ENCODE peak calls at places on chromosomes 11 and 22, in four cellular contexts. B is transverse colon, W is NT2/D1, X is posterior vena cava. M is an unnamed sample.

GRCh38 chr22:24737582-24737981 is 36.9 kb downstream of the PIWIL3 start:
- DNase-seq in X (no peak), B (no peak), W (no peak), M (no peak)

GRCh38 chr11:127050141-127050632 is 49.6 kb upstream of the KIRREL3 start:
- DNase-seq in X (no peak), B (no peak), W (no peak), M (no peak)

GRCh38 chr11:11876458-11876857 is 34.7 kb downstream of the USP47 start:
- DNase-seq in X (no peak), W (no peak), B (no peak), M (no peak)

GRCh38 chr22:25206998-25207397 is 7.3 kb downstream of the CRYBB3 start:
- DNase-seq in B (no peak), W (no peak), X (no peak), M (no peak)

GRCh38 chr11:2702771-2703486 is 3.1 kb upstream of the KCNQ1OT1 start:
- DNase-seq in B (no peak), X (no peak), W (no peak), M (peak)

GRCh38 chr11:1126935-1127663 is 30.7 kb upstream of the MUC5AC start:
- DNase-seq in X (peak), W (no peak), B (no peak), M (peak)

GRCh38 chr11:22510010-22510409 is 115.6 kb downstream of the FANCF start:
- DNase-seq in W (no peak), X (no peak), B (no peak), M (no peak)

GRCh38 chr11:107706531-107706930 is 5.3 kb downstream of the SLN start:
- DNase-seq in W (no peak), X (no peak), B (no peak), M (no peak)

GRCh38 chr11:8342821-8343681 is 79.4 kb upstream of the LMO1 start:
- DNase-seq in B (no peak), X (no peak), W (no peak), M (no peak)

GRCh38 chr11:130871616-130872015 is 44.7 kb downstream of the SNX19 start:
- DNase-seq in W (no peak), B (no peak), X (no peak), M (no peak)

M was measured in sigmoid colon.